ENCODE peak calls at places on chromosomes 2 and 18, in six cellular contexts. U is ovary, W is T-helper 2 cell, K is C1 segment of cervical spinal cord, T is anterior cingulate cortex, X is EH. S is an unnamed sample.

GRCh38 chr2:74399785-74400184 is 19.7 kb upstream of the DCTN1 start:
- DNase-seq in U (no peak), W (no peak), K (no peak), T (no peak), X (peak), S (no peak)

GRCh38 chr2:218959761-218960195 is 312 bp downstream of the CDK5R2 start:
- DNase-seq in U (no peak), W (no peak), K (no peak), T (no peak), X (no peak), S (no peak)

GRCh38 chr2:16080071-16080470 is 139.7 kb downstream of the MYCN start:
- DNase-seq in U (no peak), W (no peak), K (no peak), T (no peak), X (no peak), S (no peak)

GRCh38 chr18:8480506-8481328 is 128.5 kb upstream of the RAB12 start:
- DNase-seq in U (peak), W (no peak), K (no peak), T (peak), X (peak), S (peak)

GRCh38 chr2:136363921-136364320 is 246.0 kb upstream of the CXCR4 start:
- DNase-seq in U (no peak), W (no peak), K (no peak), T (no peak), X (no peak), S (no peak)

GRCh38 chr2:88590998-88591613 is 36.2 kb downstream of the EIF2AK3 start:
- DNase-seq in U (no peak), W (no peak), K (no peak), T (peak), X (peak), S (no peak)

GRCh38 chr2:239700946-239701345 is 300.1 kb upstream of the HDAC4 start:
- DNase-seq in U (no peak), W (no peak), K (no peak), T (no peak), X (no peak), S (no peak)

GRCh38 chr18:51559902-51560287 is 362.4 kb upstream of the MEX3C start:
- DNase-seq in U (no peak), W (no peak), K (no peak), T (no peak), X (no peak), S (no peak)

GRCh38 chr2:171855401-171855800 is 38.6 kb downstream of the SLC25A12 start:
- DNase-seq in U (no peak), W (no peak), K (no peak), T (peak), X (peak), S (peak)

GRCh38 chr18:23992119-23992940 is 22.2 kb upstream of the TTC39C start:
- DNase-seq in U (peak), W (peak), K (peak), T (peak), X (peak), S (no peak)

GRCh38 chr2:137133231-137133630 is 367.9 kb downstream of the THSD7B start:
- DNase-seq in U (no peak), W (no peak), K (no peak), T (no peak), X (no peak), S (no peak)

GRCh38 chr2:233247116-233247515 is 4.4 kb upstream of the ATG16L1 start:
- DNase-seq in U (no peak), W (no peak), K (no peak), T (no peak), X (no peak), S (no peak)

GRCh38 chr18:61847164-61847791 is 45.5 kb downstream of the RNF152 start:
- DNase-seq in U (no peak), W (no peak), K (no peak), T (no peak), X (no peak), S (no peak)

GRCh38 chr2:42602218-42602936 is 33.9 kb downstream of the MTA3 start:
- DNase-seq in U (no peak), W (no peak), K (no peak), T (no peak), X (no peak), S (no peak)

GRCh38 chr2:157480182-157480961 is 36.5 kb upstream of the CYTIP start:
- DNase-seq in U (no peak), W (no peak), K (no peak), T (peak), X (peak), S (peak)

GRCh38 chr2:149587220-149587949 is at the start of gene MMADHC:
- DNase-seq in U (peak), W (peak), K (peak), T (peak), X (peak), S (peak)

GRCh38 chr2:498493-499178 is 178.6 kb downstream of the TMEM18 start:
- DNase-seq in U (no peak), W (no peak), K (no peak), T (no peak), X (no peak), S (no peak)

GRCh38 chr2:213119061-213119809 is 32.2 kb downstream of the IKZF2 start:
- DNase-seq in U (no peak), W (peak), K (no peak), T (no peak), X (peak), S (peak)

GRCh38 chr2:85811173-85811849 is 57.5 kb downstream of the ATOH8 start:
- DNase-seq in U (peak), W (no peak), K (no peak), T (no peak), X (peak), S (peak)

GRCh38 chr2:239226677-239227076 is 174.1 kb downstream of the HDAC4 start:
- DNase-seq in U (no peak), W (no peak), K (no peak), T (no peak), X (no peak), S (no peak)

GRCh38 chr2:226742346-226742745 is 57.3 kb downstream of the IRS1 start:
- DNase-seq in U (peak), W (no peak), K (peak), T (peak), X (no peak), S (no peak)

GRCh38 chr2:190468814-190469569 is 60.8 kb downstream of the MFSD6 start:
- DNase-seq in U (peak), W (no peak), K (peak), T (peak), X (peak), S (peak)

GRCh38 chr2:2114745-2115245 is 216.3 kb downstream of the MYT1L start:
- DNase-seq in U (no peak), W (no peak), K (no peak), T (no peak), X (no peak), S (no peak)

GRCh38 chr2:107325983-107326786 is 440.2 kb upstream of the ST6GAL2 start:
- DNase-seq in U (no peak), W (no peak), K (no peak), T (peak), X (no peak), S (no peak)

GRCh38 chr2:22769497-22769896 is 615.5 kb upstream of the KLHL29 start:
- DNase-seq in U (no peak), W (no peak), K (no peak), T (no peak), X (no peak), S (no peak)

GRCh38 chr2:55618649-55619055 is 1.2 kb upstream of the PPP4R3B start:
- DNase-seq in U (peak), W (peak), K (peak), T (peak), X (peak), S (peak)

GRCh38 chr18:28175047-28175929 is 1.6 kb downstream of the CDH2 start:
- DNase-seq in U (no peak), W (no peak), K (peak), T (peak), X (peak), S (no peak)

GRCh38 chr2:172449916-172450550 is 22.6 kb downstream of the ITGA6 start:
- DNase-seq in U (no peak), W (no peak), K (no peak), T (no peak), X (peak), S (no peak)

GRCh38 chr2:166451451-166451850 is 42.6 kb downstream of the SCN7A start:
- DNase-seq in U (no peak), W (no peak), K (no peak), T (no peak), X (no peak), S (no peak)

GRCh38 chr18:46070683-46071614 is 1.1 kb downstream of the PSTPIP2 start:
- DNase-seq in U (no peak), W (no peak), K (no peak), T (no peak), X (no peak), S (no peak)

GRCh38 chr2:108412995-108413726 is 35.4 kb downstream of the SULT1C4 start:
- DNase-seq in U (no peak), W (no peak), K (no peak), T (no peak), X (peak), S (peak)

GRCh38 chr2:237413293-237414055 is 490 bp downstream of the COL6A3 start:
- DNase-seq in U (peak), W (no peak), K (no peak), T (no peak), X (peak), S (no peak)

GRCh38 chr18:49811151-49811938 is 2.0 kb downstream of the ACAA2 start:
- DNase-seq in U (no peak), W (no peak), K (no peak), T (no peak), X (no peak), S (no peak)

GRCh38 chr2:163664610-163665009 is 71.2 kb downstream of the FIGN start:
- DNase-seq in U (no peak), W (no peak), K (no peak), T (no peak), X (peak), S (peak)

GRCh38 chr2:29706171-29706690 is 215.2 kb downstream of the ALK start:
- DNase-seq in U (no peak), W (no peak), K (no peak), T (no peak), X (no peak), S (no peak)

GRCh38 chr2:196823750-196824149 is 14.6 kb upstream of the C2orf66 start:
- DNase-seq in U (no peak), W (no peak), K (no peak), T (no peak), X (peak), S (peak)

GRCh38 chr2:164068063-164068462 is 332.3 kb upstream of the FIGN start:
- DNase-seq in U (no peak), W (no peak), K (no peak), T (no peak), X (no peak), S (no peak)